ENCODE peak calls at places on chromosomes 6 and 20, in six cellular contexts. One of them, this sample, is unnamed.
A peak's percentile ranks its signal among the peaks of the same experiment; 100 is the strongest.

GRCh38 chr6:69696273-69696672 is 100.5 kb downstream of the LMBRD1 start:
- DNase-seq in IMR-90: peak; percentile 5
- DNase-seq in posterior cingulate gyrus: no peak
- DNase-seq in DMS 273 treated with DMSO at 0.1 percent for 48 hours: no peak
- DNase-seq in hypothalamus: no peak
- DNase-seq in AG10803: no peak
- DNase-seq in this sample: no peak

GRCh38 chr6:3940703-3941102 is 91.5 kb downstream of the FAM50B start:
- DNase-seq in IMR-90: no peak
- DNase-seq in AG10803: no peak
- DNase-seq in hypothalamus: peak; percentile 68
- DNase-seq in posterior cingulate gyrus: peak; percentile 96
- DNase-seq in DMS 273 treated with DMSO at 0.1 percent for 48 hours: no peak
- DNase-seq in this sample: no peak

GRCh38 chr20:51926670-51927305 is 124.5 kb upstream of the SALL4 start:
- DNase-seq in hypothalamus: no peak
- DNase-seq in IMR-90: no peak
- DNase-seq in AG10803: no peak
- DNase-seq in posterior cingulate gyrus: no peak
- DNase-seq in DMS 273 treated with DMSO at 0.1 percent for 48 hours: no peak
- DNase-seq in this sample: no peak

GRCh38 chr6:47587503-47587902 is 109.9 kb downstream of the CD2AP start:
- DNase-seq in DMS 273 treated with DMSO at 0.1 percent for 48 hours: no peak
- DNase-seq in AG10803: peak; percentile 31
- DNase-seq in hypothalamus: no peak
- DNase-seq in IMR-90: peak; percentile 45
- DNase-seq in posterior cingulate gyrus: no peak
- DNase-seq in this sample: no peak

GRCh38 chr6:27966816-27967426 is 9.9 kb downstream of the OR2B6 start:
- DNase-seq in DMS 273 treated with DMSO at 0.1 percent for 48 hours: no peak
- DNase-seq in IMR-90: no peak
- DNase-seq in hypothalamus: no peak
- DNase-seq in posterior cingulate gyrus: peak; percentile 83
- DNase-seq in AG10803: no peak
- DNase-seq in this sample: no peak

GRCh38 chr6:143060806-143061596 is at the start of gene AIG1:
- DNase-seq in IMR-90: no peak
- DNase-seq in DMS 273 treated with DMSO at 0.1 percent for 48 hours: no peak
- DNase-seq in posterior cingulate gyrus: peak; percentile 95
- DNase-seq in hypothalamus: peak; percentile 85
- DNase-seq in AG10803: no peak
- DNase-seq in this sample: peak; percentile 59

GRCh38 chr6:47651505-47651944 is 46.9 kb upstream of the ADGRF4 start:
- DNase-seq in IMR-90: peak; percentile 74
- DNase-seq in AG10803: peak; percentile 52
- DNase-seq in DMS 273 treated with DMSO at 0.1 percent for 48 hours: no peak
- DNase-seq in hypothalamus: no peak
- DNase-seq in posterior cingulate gyrus: no peak
- DNase-seq in this sample: no peak

GRCh38 chr20:47438464-47439381 is 63.0 kb upstream of the NCOA3 start:
- DNase-seq in hypothalamus: no peak
- DNase-seq in DMS 273 treated with DMSO at 0.1 percent for 48 hours: no peak
- DNase-seq in AG10803: no peak
- DNase-seq in posterior cingulate gyrus: no peak
- DNase-seq in IMR-90: no peak
- DNase-seq in this sample: peak; percentile 61

GRCh38 chr6:170404036-170404435 is 97.5 kb downstream of the FAM120B start:
- DNase-seq in posterior cingulate gyrus: peak; percentile 97
- DNase-seq in AG10803: peak; percentile 44
- DNase-seq in hypothalamus: peak; percentile 38
- DNase-seq in IMR-90: no peak
- DNase-seq in DMS 273 treated with DMSO at 0.1 percent for 48 hours: no peak
- DNase-seq in this sample: no peak

GRCh38 chr20:57458400-57459160 is 66.4 kb downstream of the CTCFL start:
- DNase-seq in AG10803: peak; percentile 69
- DNase-seq in posterior cingulate gyrus: no peak
- DNase-seq in IMR-90: no peak
- DNase-seq in DMS 273 treated with DMSO at 0.1 percent for 48 hours: no peak
- DNase-seq in hypothalamus: peak; percentile 35
- DNase-seq in this sample: no peak

GRCh38 chr20:63518351-63518861 is 2.2 kb upstream of the PPDPF start:
- DNase-seq in AG10803: no peak
- DNase-seq in IMR-90: no peak
- DNase-seq in hypothalamus: no peak
- DNase-seq in DMS 273 treated with DMSO at 0.1 percent for 48 hours: no peak
- DNase-seq in posterior cingulate gyrus: peak; percentile 84
- DNase-seq in this sample: peak; percentile 40